ENCODE peak calls at places on chromosomes 6 and 20, in six cellular contexts. E is colonic mucosa; V is HT1080; F is NCI-H460; Q is stomach; D is stimulated activated CD8-positive, alpha-beta memory T cell treated with anti-CD3 and anti-CD28 coated beads, Interleukin-4, amount 100 ng/mL, for 24 hours. U is an unnamed sample.

GRCh38 chr6:12440981-12441380 is 150.8 kb downstream of the EDN1 start:
- DNase-seq in Q (no peak), E (no peak), V (peak; percentile 10), F (peak; percentile 12), D (no peak), U (peak; percentile 24)

GRCh38 chr6:35139924-35140524 is 1.1 kb downstream of the TCP11 start:
- DNase-seq in F (peak; percentile 48), V (peak; percentile 58), Q (peak; percentile 35), E (peak; percentile 47), D (no peak), U (peak; percentile 79)

GRCh38 chr6:7157752-7158616 is 50.2 kb downstream of the RREB1 start:
- DNase-seq in E (no peak), D (no peak), V (no peak), Q (no peak), F (no peak), U (no peak)

GRCh38 chr20:51715028-51715872 is 52.9 kb downstream of the ATP9A start:
- DNase-seq in E (no peak), V (no peak), F (no peak), Q (no peak), D (no peak), U (peak; percentile 78)

GRCh38 chr6:136334465-136334846 is 44.8 kb upstream of the BCLAF1 start:
- DNase-seq in Q (no peak), D (no peak), F (no peak), E (no peak), V (no peak), U (no peak)

GRCh38 chr20:4161447-4162251 is 146.3 kb upstream of the RNF24 start:
- DNase-seq in F (no peak), E (peak; percentile 89), V (no peak), D (no peak), Q (peak; percentile 89), U (peak; percentile 42)

GRCh38 chr6:146543211-146543939 is at the start of gene RAB32:
- DNase-seq in V (peak; percentile 91), F (peak; percentile 77), D (peak; percentile 4), Q (peak; percentile 94), E (peak; percentile 94), U (peak; percentile 95)

GRCh38 chr6:154154389-154154967 is 115.4 kb downstream of the OPRM1 start:
- DNase-seq in V (peak; percentile 30), F (peak; percentile 47), D (peak; percentile 33), Q (peak; percentile 78), E (peak; percentile 61), U (peak; percentile 89)

GRCh38 chr6:37019065-37019450 is 13.6 kb downstream of the FGD2 start:
- DNase-seq in Q (no peak), E (no peak), V (no peak), F (no peak), D (no peak), U (peak; percentile 40)

GRCh38 chr6:151178373-151178772 is 61.4 kb upstream of the AKAP12 start:
- DNase-seq in Q (no peak), D (no peak), F (no peak), V (no peak), E (no peak), U (no peak)

GRCh38 chr6:88492824-88493223 is 326.7 kb upstream of the CNR1 start:
- DNase-seq in Q (no peak), E (no peak), F (peak; percentile 3), D (no peak), V (no peak), U (peak; percentile 74)

GRCh38 chr6:95518630-95519227 is 58.6 kb upstream of the MANEA start:
- DNase-seq in V (peak; percentile 55), Q (no peak), F (no peak), E (no peak), D (no peak), U (no peak)

U was measured in lung microvascular endothelial cell.